ENCODE peak calls at places on chromosomes 6 and 20, in six cellular contexts. One of them, this sample, is unnamed.

GRCh38 chr20:64100566-64100888 is 6.8 kb downstream of the NPBWR2 start:
- DNase-seq in spleen: no peak
- DNase-seq in fibroblast of mammary gland: no peak
- DNase-seq in brain microvascular endothelial cell: no peak
- DNase-seq in fibroblast of the aortic adventitia: no peak
- DNase-seq in A549: no peak
- DNase-seq in this sample: no peak

GRCh38 chr20:63958471-63958870 is 2.3 kb upstream of the UCKL1 start:
- DNase-seq in spleen: no peak
- DNase-seq in fibroblast of mammary gland: no peak
- DNase-seq in brain microvascular endothelial cell: no peak
- DNase-seq in fibroblast of the aortic adventitia: no peak
- DNase-seq in A549: no peak
- DNase-seq in this sample: no peak

GRCh38 chr6:24876496-24877465 is 59.0 kb downstream of the RIPOR2 start:
- DNase-seq in spleen: no peak
- DNase-seq in fibroblast of mammary gland: no peak
- DNase-seq in brain microvascular endothelial cell: no peak
- DNase-seq in fibroblast of the aortic adventitia: no peak
- DNase-seq in A549: no peak
- DNase-seq in this sample: no peak

GRCh38 chr6:46850781-46851180 is 57.6 kb downstream of the MEP1A start:
- DNase-seq in spleen: no peak
- DNase-seq in fibroblast of mammary gland: peak
- DNase-seq in brain microvascular endothelial cell: peak
- DNase-seq in fibroblast of the aortic adventitia: no peak
- DNase-seq in A549: no peak
- DNase-seq in this sample: no peak

GRCh38 chr6:149717588-149718458 is at the start of gene LATS1:
- DNase-seq in spleen: peak
- DNase-seq in fibroblast of mammary gland: peak
- DNase-seq in brain microvascular endothelial cell: peak
- DNase-seq in fibroblast of the aortic adventitia: peak
- DNase-seq in A549: peak
- DNase-seq in this sample: peak

GRCh38 chr6:43280234-43280633 is 17.8 kb upstream of the SLC22A7 start:
- DNase-seq in spleen: no peak
- DNase-seq in fibroblast of mammary gland: no peak
- DNase-seq in brain microvascular endothelial cell: no peak
- DNase-seq in fibroblast of the aortic adventitia: no peak
- DNase-seq in A549: no peak
- DNase-seq in this sample: no peak

GRCh38 chr6:39083111-39083702 is 31.8 kb downstream of the SAYSD1 start:
- DNase-seq in spleen: no peak
- DNase-seq in fibroblast of mammary gland: no peak
- DNase-seq in brain microvascular endothelial cell: no peak
- DNase-seq in fibroblast of the aortic adventitia: no peak
- DNase-seq in A549: no peak
- DNase-seq in this sample: no peak

GRCh38 chr6:31888281-31889258 is 8.9 kb downstream of the EHMT2 start:
- DNase-seq in spleen: peak
- DNase-seq in fibroblast of mammary gland: no peak
- DNase-seq in brain microvascular endothelial cell: no peak
- DNase-seq in fibroblast of the aortic adventitia: no peak
- DNase-seq in A549: no peak
- DNase-seq in this sample: no peak

GRCh38 chr20:25283221-25283951 is 35.5 kb downstream of the PYGB start:
- DNase-seq in spleen: peak
- DNase-seq in fibroblast of mammary gland: no peak
- DNase-seq in brain microvascular endothelial cell: no peak
- DNase-seq in fibroblast of the aortic adventitia: no peak
- DNase-seq in A549: no peak
- DNase-seq in this sample: peak

GRCh38 chr20:41613321-41613720 is 4.9 kb downstream of the CHD6 start:
- DNase-seq in spleen: no peak
- DNase-seq in fibroblast of mammary gland: no peak
- DNase-seq in brain microvascular endothelial cell: no peak
- DNase-seq in fibroblast of the aortic adventitia: no peak
- DNase-seq in A549: no peak
- DNase-seq in this sample: no peak

GRCh38 chr6:5373430-5373829 is 112.1 kb downstream of the FARS2 start:
- DNase-seq in spleen: no peak
- DNase-seq in fibroblast of mammary gland: no peak
- DNase-seq in brain microvascular endothelial cell: no peak
- DNase-seq in fibroblast of the aortic adventitia: no peak
- DNase-seq in A549: no peak
- DNase-seq in this sample: no peak

GRCh38 chr6:37222992-37223391 is 34.6 kb upstream of the TBC1D22B start:
- DNase-seq in spleen: no peak
- DNase-seq in fibroblast of mammary gland: no peak
- DNase-seq in brain microvascular endothelial cell: no peak
- DNase-seq in fibroblast of the aortic adventitia: no peak
- DNase-seq in A549: no peak
- DNase-seq in this sample: no peak
- H3K4me3 ChIP-seq in spleen: no peak
- H3K4me3 ChIP-seq in fibroblast of mammary gland: peak
- H3K4me3 ChIP-seq in brain microvascular endothelial cell: peak
- H3K4me3 ChIP-seq in fibroblast of the aortic adventitia: peak
- H3K4me3 ChIP-seq in A549: peak
- H3K4me3 ChIP-seq in this sample: peak

DNA sequence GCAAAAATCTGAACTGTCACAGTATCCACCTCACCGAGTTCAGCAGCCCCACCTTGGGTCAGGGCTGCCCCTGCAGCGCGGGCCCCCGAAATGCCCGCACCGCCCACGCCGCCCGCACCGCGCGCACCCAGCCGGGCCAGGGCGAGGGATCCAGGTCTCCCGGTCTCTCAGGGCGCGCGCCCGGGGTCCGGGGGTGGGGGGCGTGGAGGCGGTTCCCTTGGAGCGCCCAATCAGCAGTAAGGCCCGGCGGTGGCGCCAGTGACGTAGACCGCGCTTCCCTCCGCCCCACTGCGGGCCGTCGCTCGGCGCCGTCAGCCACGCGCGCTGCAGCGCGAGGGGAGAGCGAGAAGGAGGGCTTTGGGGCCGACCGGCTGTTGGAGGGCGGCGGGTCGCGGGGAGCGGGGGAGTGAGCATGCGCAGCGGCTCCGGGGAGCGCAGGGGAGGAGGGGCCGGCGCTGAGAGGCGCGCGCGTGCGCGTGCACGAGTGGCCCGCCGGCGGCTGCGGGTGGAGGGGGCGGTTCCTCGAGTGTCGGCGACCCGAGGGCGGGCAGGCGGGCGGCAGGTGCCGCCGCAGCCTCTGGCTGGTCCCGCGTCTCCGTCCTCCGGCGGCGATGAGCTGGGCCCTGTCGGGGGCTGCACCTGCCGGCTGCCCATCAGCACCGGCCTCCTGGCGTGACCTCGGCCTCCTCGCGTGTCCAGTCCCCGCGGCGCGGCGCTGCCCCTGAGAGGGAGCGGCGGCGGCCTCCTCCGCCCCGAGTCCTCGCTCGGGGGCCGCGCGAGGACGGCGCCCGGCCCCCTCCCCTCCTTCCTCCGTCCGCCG is at the start of gene TMEM170B:
- DNase-seq in spleen: peak
- DNase-seq in fibroblast of mammary gland: peak
- DNase-seq in brain microvascular endothelial cell: peak
- DNase-seq in fibroblast of the aortic adventitia: peak
- DNase-seq in A549: peak
- DNase-seq in this sample: peak
- H3K4me3 ChIP-seq in spleen: peak
- H3K4me3 ChIP-seq in fibroblast of mammary gland: peak
- H3K4me3 ChIP-seq in brain microvascular endothelial cell: peak
- H3K4me3 ChIP-seq in fibroblast of the aortic adventitia: peak
- H3K4me3 ChIP-seq in A549: peak
- H3K4me3 ChIP-seq in this sample: peak

DNA sequence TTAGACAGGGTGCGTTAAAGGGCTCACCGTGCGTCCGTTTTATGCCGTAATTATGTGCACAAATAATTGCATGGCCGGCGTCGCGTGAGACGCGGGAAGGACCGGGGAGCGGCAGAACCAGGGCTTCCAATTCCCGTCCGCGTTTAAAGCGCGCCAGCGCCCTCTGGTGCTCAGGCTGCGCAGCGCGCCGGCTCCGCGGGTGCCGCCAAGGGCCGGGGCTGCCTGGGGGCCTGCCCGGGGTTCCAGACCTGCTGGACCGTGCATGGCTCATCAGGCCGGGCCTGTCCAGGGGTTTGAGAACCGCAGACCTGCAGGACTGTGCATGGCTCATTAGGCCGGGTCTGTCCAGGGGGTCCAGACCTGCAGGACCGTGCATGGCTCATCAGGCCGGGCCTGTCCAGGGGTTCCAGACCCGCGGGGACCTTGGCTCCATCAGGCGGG is 369.0 kb downstream of the THBS2 start:
- DNase-seq in spleen: peak
- DNase-seq in fibroblast of mammary gland: peak
- DNase-seq in brain microvascular endothelial cell: peak
- DNase-seq in fibroblast of the aortic adventitia: peak
- DNase-seq in A549: peak
- DNase-seq in this sample: no peak
- H3K4me3 ChIP-seq in spleen: no peak
- H3K4me3 ChIP-seq in fibroblast of mammary gland: no peak
- H3K4me3 ChIP-seq in brain microvascular endothelial cell: no peak
- H3K4me3 ChIP-seq in fibroblast of the aortic adventitia: peak
- H3K4me3 ChIP-seq in A549: no peak
- H3K4me3 ChIP-seq in this sample: no peak

GRCh38 chr6:1885576-1886003 is 275.9 kb downstream of the FOXC1 start:
- DNase-seq in spleen: no peak
- DNase-seq in fibroblast of mammary gland: no peak
- DNase-seq in brain microvascular endothelial cell: peak
- DNase-seq in fibroblast of the aortic adventitia: peak
- DNase-seq in A549: no peak
- DNase-seq in this sample: no peak
- H3K4me3 ChIP-seq in spleen: no peak
- H3K4me3 ChIP-seq in fibroblast of mammary gland: no peak
- H3K4me3 ChIP-seq in brain microvascular endothelial cell: peak
- H3K4me3 ChIP-seq in fibroblast of the aortic adventitia: no peak
- H3K4me3 ChIP-seq in A549: no peak
- H3K4me3 ChIP-seq in this sample: no peak

DNA sequence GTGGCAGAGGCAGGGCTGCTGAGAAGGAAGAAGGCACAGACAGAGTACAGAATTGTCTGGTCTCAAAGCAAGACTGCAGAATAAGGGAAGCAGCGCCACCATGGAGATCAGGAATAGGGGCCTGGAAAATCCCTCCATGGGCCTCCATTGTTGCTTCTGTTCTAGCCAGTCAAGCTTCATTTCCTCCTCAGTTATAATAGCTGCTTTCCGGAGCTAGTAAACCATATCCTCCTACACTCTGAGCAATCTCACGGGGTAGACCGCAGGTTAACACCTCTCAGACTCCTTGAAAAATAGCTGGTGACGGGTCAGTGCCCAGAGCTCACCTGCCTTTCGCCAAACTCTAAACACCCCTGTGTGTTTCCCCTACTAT is 570 bp upstream of the HLA-DMB start:
- DNase-seq in spleen: no peak
- DNase-seq in fibroblast of mammary gland: no peak
- DNase-seq in brain microvascular endothelial cell: no peak
- DNase-seq in fibroblast of the aortic adventitia: no peak
- DNase-seq in A549: no peak
- DNase-seq in this sample: no peak
- H3K4me3 ChIP-seq in spleen: no peak
- H3K4me3 ChIP-seq in fibroblast of mammary gland: no peak
- H3K4me3 ChIP-seq in brain microvascular endothelial cell: no peak
- H3K4me3 ChIP-seq in fibroblast of the aortic adventitia: no peak
- H3K4me3 ChIP-seq in A549: no peak
- H3K4me3 ChIP-seq in this sample: no peak

GRCh38 chr6:165574770-165575549 is 88.1 kb downstream of the PDE10A start:
- DNase-seq in spleen: no peak
- DNase-seq in fibroblast of mammary gland: no peak
- DNase-seq in brain microvascular endothelial cell: no peak
- DNase-seq in fibroblast of the aortic adventitia: no peak
- DNase-seq in A549: peak
- DNase-seq in this sample: no peak

GRCh38 chr6:165571068-165571682 is 91.9 kb downstream of the PDE10A start:
- DNase-seq in spleen: no peak
- DNase-seq in fibroblast of mammary gland: peak
- DNase-seq in brain microvascular endothelial cell: peak
- DNase-seq in fibroblast of the aortic adventitia: peak
- DNase-seq in A549: no peak
- DNase-seq in this sample: no peak

GRCh38 chr6:165574220-165574619 is 88.8 kb downstream of the PDE10A start:
- DNase-seq in spleen: no peak
- DNase-seq in fibroblast of mammary gland: no peak
- DNase-seq in brain microvascular endothelial cell: no peak
- DNase-seq in fibroblast of the aortic adventitia: no peak
- DNase-seq in A549: no peak
- DNase-seq in this sample: no peak

GRCh38 chr6:165571721-165572132 is 91.3 kb downstream of the PDE10A start:
- DNase-seq in spleen: no peak
- DNase-seq in fibroblast of mammary gland: no peak
- DNase-seq in brain microvascular endothelial cell: peak
- DNase-seq in fibroblast of the aortic adventitia: no peak
- DNase-seq in A549: no peak
- DNase-seq in this sample: no peak

DNA sequence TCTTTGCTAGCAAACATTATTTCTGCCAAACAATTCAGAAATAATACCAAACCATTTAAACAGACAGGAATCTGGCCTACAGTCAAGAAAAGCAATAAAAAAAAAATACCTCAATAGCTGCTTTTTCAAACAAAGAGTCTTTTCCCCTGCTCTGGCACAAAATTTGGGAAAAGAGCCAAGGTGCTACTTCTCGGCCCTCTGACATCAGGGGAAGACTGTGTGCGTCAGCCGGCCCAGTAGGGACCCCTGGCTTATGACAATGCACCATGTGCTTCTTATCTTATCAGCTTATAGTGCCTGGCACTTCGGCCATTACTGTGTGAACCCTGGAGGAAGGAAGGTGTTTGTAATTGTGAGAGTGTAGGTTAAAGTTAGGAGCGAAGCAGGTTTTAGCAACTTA is 89.4 kb downstream of the PDE10A start:
- DNase-seq in spleen: no peak
- DNase-seq in fibroblast of mammary gland: peak
- DNase-seq in brain microvascular endothelial cell: peak
- DNase-seq in fibroblast of the aortic adventitia: peak
- DNase-seq in A549: peak
- DNase-seq in this sample: no peak
- H3K4me3 ChIP-seq in spleen: no peak
- H3K4me3 ChIP-seq in fibroblast of mammary gland: no peak
- H3K4me3 ChIP-seq in brain microvascular endothelial cell: no peak
- H3K4me3 ChIP-seq in fibroblast of the aortic adventitia: no peak
- H3K4me3 ChIP-seq in A549: no peak
- H3K4me3 ChIP-seq in this sample: no peak

This sample was measured in RWPE2.